ENCODE peak calls at places on chromosome 5, in eight cellular contexts. M is OCI-LY7; V is right cardiac atrium; H is naive thymus-derived CD4-positive, alpha-beta T cell; J is CD8-positive, alpha-beta T cell; T is GM23338; X is tibial artery; I is aorta. Z is an unnamed sample.

GRCh38 chr5:168947212-168947868 is 353.6 kb downstream of the SLIT3 start:
- DNase-seq in M (peak; percentile 38), V (peak; percentile 73), H (no peak), J (no peak), T (peak; percentile 86), X (peak; percentile 37), I (peak; percentile 57), Z (no peak)

GRCh38 chr5:111394580-111394979 is 117.8 kb downstream of the STARD4 start:
- DNase-seq in M (no peak), V (no peak), H (no peak), J (no peak), T (no peak), X (no peak), I (no peak), Z (no peak)

GRCh38 chr5:175797521-175798038 is 73.8 kb upstream of the CPLX2 start:
- DNase-seq in M (no peak), V (no peak), H (no peak), J (no peak), T (peak; percentile 80), X (no peak), I (no peak), Z (no peak)

GRCh38 chr5:105638437-105638836 is 2032.3 kb downstream of the EFNA5 start:
- DNase-seq in M (no peak), V (no peak), H (no peak), J (no peak), T (peak; percentile 5), X (no peak), I (no peak), Z (no peak)

GRCh38 chr5:30401479-30402058 is 791.9 kb upstream of the CDH6 start:
- DNase-seq in M (peak; percentile 1), V (peak; percentile 32), H (no peak), J (no peak), T (peak; percentile 85), X (peak; percentile 19), I (no peak), Z (no peak)

GRCh38 chr5:109707531-109707930 is 17.8 kb downstream of the MAN2A1 start:
- DNase-seq in M (no peak), V (no peak), H (no peak), J (no peak), T (no peak), X (no peak), I (no peak), Z (no peak)

GRCh38 chr5:179344301-179345178 is 721 bp downstream of the ADAMTS2 start:
- DNase-seq in M (no peak), V (peak; percentile 76), H (no peak), J (no peak), T (peak; percentile 39), X (no peak), I (peak; percentile 60), Z (no peak)

GRCh38 chr5:53302524-53302923 is 177.9 kb upstream of the FST start:
- DNase-seq in M (no peak), V (no peak), H (no peak), J (no peak), T (no peak), X (no peak), I (no peak), Z (no peak)

GRCh38 chr5:113161806-113162205 is 185.2 kb downstream of the DCP2 start:
- DNase-seq in M (no peak), V (peak; percentile 64), H (no peak), J (no peak), T (no peak), X (peak; percentile 25), I (no peak), Z (no peak)

GRCh38 chr5:72608922-72609321 is 101.7 kb upstream of the ZNF366 start:
- DNase-seq in M (no peak), V (no peak), H (no peak), J (no peak), T (no peak), X (no peak), I (no peak), Z (no peak)

GRCh38 chr5:74500037-74500917 is 140.3 kb downstream of the ENC1 start:
- DNase-seq in M (no peak), V (no peak), H (no peak), J (no peak), T (peak; percentile 32), X (no peak), I (no peak), Z (no peak)

GRCh38 chr5:1009359-1010180 is 968 bp downstream of the NKD2 start:
- DNase-seq in M (no peak), V (peak; percentile 60), H (no peak), J (no peak), T (no peak), X (peak; percentile 3), I (peak; percentile 37), Z (no peak)

GRCh38 chr5:149407331-149408251 is 28.5 kb upstream of the IL17B start:
- DNase-seq in M (no peak), V (no peak), H (no peak), J (no peak), T (no peak), X (no peak), I (peak; percentile 46), Z (no peak)

GRCh38 chr5:76813982-76814562 is 4.8 kb upstream of the F2RL1 start:
- DNase-seq in M (no peak), V (no peak), H (no peak), J (no peak), T (no peak), X (no peak), I (no peak), Z (no peak)

GRCh38 chr5:74541381-74541781 is 99.1 kb downstream of the ENC1 start:
- DNase-seq in M (no peak), V (no peak), H (no peak), J (no peak), T (no peak), X (no peak), I (no peak), Z (no peak)

GRCh38 chr5:102231693-102232619 is 64.1 kb downstream of the SLCO4C1 start:
- DNase-seq in M (no peak), V (no peak), H (no peak), J (no peak), T (no peak), X (no peak), I (no peak), Z (no peak)

GRCh38 chr5:116543501-116543900 is 31.1 kb downstream of the SEMA6A start:
- DNase-seq in M (no peak), V (no peak), H (no peak), J (no peak), T (no peak), X (no peak), I (no peak), Z (no peak)
- H3K27ac ChIP-seq in M (no peak overlapping the region), V (no peak overlapping the region), H (no peak overlapping the region), J (no peak overlapping the region), T (no peak overlapping the region), X (no peak overlapping the region), I (no peak overlapping the region), Z (no peak overlapping the region)

GRCh38 chr5:79936644-79937216 is 54.3 kb downstream of the MTX3 start:
- DNase-seq in M (no peak), V (no peak), H (no peak), J (no peak), T (no peak), X (no peak), I (no peak), Z (no peak)
- H3K27ac ChIP-seq in M (no peak overlapping the region), V (no peak overlapping the region), H (no peak overlapping the region), J (no peak overlapping the region), T (no peak overlapping the region), X (no peak overlapping the region), I (no peak overlapping the region), Z (no peak overlapping the region)

GRCh38 chr5:173004447-173004846 is 20.9 kb downstream of the ATP6V0E1 start:
- DNase-seq in M (no peak), V (no peak), H (no peak), J (no peak), T (no peak), X (no peak), I (no peak), Z (no peak)
- H3K27ac ChIP-seq in M (no peak overlapping the region), V (no peak overlapping the region), H (no peak overlapping the region), J (no peak overlapping the region), T (no peak overlapping the region), X (no peak overlapping the region), I (no peak overlapping the region), Z (no peak overlapping the region)

GRCh38 chr5:147404706-147405105 is 105.2 kb downstream of the DPYSL3 start:
- DNase-seq in M (no peak), V (no peak), H (no peak), J (no peak), T (no peak), X (no peak), I (no peak), Z (no peak)
- H3K27ac ChIP-seq in M (no peak overlapping the region), V (peak overlapping the region; percentile 99), H (no peak overlapping the region), J (no peak overlapping the region), T (peak overlapping the region; percentile 64), X (peak overlapping the region; percentile 98), I (peak overlapping the region; percentile 100), Z (no peak overlapping the region)

DNA sequence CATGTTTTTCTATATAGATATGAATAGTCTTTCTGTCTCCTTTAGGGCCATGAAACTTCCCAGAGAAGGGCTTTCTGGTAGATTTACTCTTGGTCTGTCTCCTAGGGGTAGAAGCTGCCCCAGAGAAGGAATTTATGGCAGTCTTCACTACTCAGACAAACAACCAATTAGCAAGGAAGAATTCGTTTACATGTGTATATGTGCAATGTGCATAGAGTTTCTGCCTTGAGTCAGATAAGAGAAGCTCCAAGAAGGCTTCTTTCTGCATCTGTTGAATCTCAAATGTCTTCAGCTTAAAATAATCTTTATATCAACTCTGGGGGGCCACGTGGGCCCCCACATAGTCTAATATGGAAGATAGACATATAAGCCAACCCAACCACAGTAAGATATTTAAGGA is 7.6 kb upstream of the CLINT1 start:
- DNase-seq in M (no peak), V (no peak), H (no peak), J (no peak), T (no peak), X (no peak), I (no peak), Z (no peak)
- H3K27ac ChIP-seq in M (peak overlapping the region; percentile 11), V (no peak overlapping the region), H (no peak overlapping the region), J (no peak overlapping the region), T (no peak overlapping the region), X (no peak overlapping the region), I (no peak overlapping the region), Z (no peak overlapping the region)

GRCh38 chr5:16502866-16503265 is 37.3 kb upstream of the ZNF622 start:
- DNase-seq in M (no peak), V (no peak), H (no peak), J (no peak), T (no peak), X (no peak), I (no peak), Z (no peak)
- H3K27ac ChIP-seq in M (no peak overlapping the region), V (peak overlapping the region; percentile 63), H (no peak overlapping the region), J (no peak overlapping the region), T (no peak overlapping the region), X (no peak overlapping the region), I (no peak overlapping the region), Z (no peak overlapping the region)